ENCODE peak calls at places on chromosomes 6 and 20, in nine cellular contexts. G is MM.1S, I is left lung, H is GM23248, U is tibial artery, X is OCI-LY7, S is right lobe of liver, J is heart left ventricle, N is neuronal stem cell. O is an unnamed sample.

GRCh38 chr6:220736-221475 is 71.4 kb upstream of the DUSP22 start:
- DNase-seq in G (peak; percentile 31), I (no peak), H (peak; percentile 30), U (no peak), X (peak; percentile 44), S (no peak), J (no peak), N (no peak), O (no peak)

GRCh38 chr6:152981989-152982767 is 663 bp downstream of the FBXO5 start:
- DNase-seq in G (no peak), I (peak; percentile 81), H (no peak), U (no peak), X (peak; percentile 44), S (no peak), J (no peak), N (no peak), O (no peak)

GRCh38 chr6:142771162-142771561 is 173.8 kb downstream of the HIVEP2 start:
- DNase-seq in G (no peak), I (peak; percentile 73), H (no peak), U (no peak), X (no peak), S (no peak), J (no peak), N (no peak), O (no peak)

GRCh38 chr6:19279137-19279747 is 557.9 kb upstream of the ID4 start:
- DNase-seq in G (no peak), I (no peak), H (peak; percentile 4), U (no peak), X (no peak), S (no peak), J (no peak), N (no peak), O (no peak)

GRCh38 chr20:50567860-50568548 is 57.8 kb downstream of the PTPN1 start:
- DNase-seq in G (no peak), I (no peak), H (no peak), U (no peak), X (no peak), S (no peak), J (no peak), N (no peak), O (no peak)

GRCh38 chr6:108164815-108165706 is 761 bp upstream of the NR2E1 start:
- DNase-seq in G (no peak), I (peak; percentile 70), H (peak; percentile 10), U (no peak), X (no peak), S (no peak), J (no peak), N (peak; percentile 49), O (no peak)

GRCh38 chr20:7703436-7703835 is 236.8 kb downstream of the HAO1 start:
- DNase-seq in G (no peak), I (no peak), H (no peak), U (no peak), X (peak; percentile 23), S (no peak), J (no peak), N (no peak), O (no peak)

GRCh38 chr20:47810686-47811347 is 25.5 kb upstream of the SULF2 start:
- DNase-seq in G (no peak), I (no peak), H (no peak), U (no peak), X (no peak), S (no peak), J (no peak), N (no peak), O (no peak)

GRCh38 chr6:18260448-18261106 is 3.8 kb downstream of the DEK start:
- DNase-seq in G (peak; percentile 29), I (no peak), H (peak; percentile 70), U (no peak), X (peak; percentile 59), S (no peak), J (no peak), N (no peak), O (no peak)

GRCh38 chr6:84568971-84569370 is 195.4 kb downstream of the TBX18 start:
- DNase-seq in G (no peak), I (no peak), H (peak; percentile 53), U (no peak), X (no peak), S (no peak), J (no peak), N (no peak), O (no peak)

GRCh38 chr6:40899684-40900155 is 139.3 kb downstream of the UNC5CL start:
- DNase-seq in G (no peak), I (no peak), H (no peak), U (no peak), X (no peak), S (no peak), J (peak; percentile 57), N (no peak), O (no peak)

GRCh38 chr6:55868910-55869479 is 6.4 kb downstream of the BMP5 start:
- DNase-seq in G (no peak), I (no peak), H (no peak), U (no peak), X (no peak), S (no peak), J (no peak), N (no peak), O (no peak)

GRCh38 chr20:62824476-62825287 is 7.8 kb downstream of the COL9A3 start:
- DNase-seq in G (peak; percentile 52), I (no peak), H (peak; percentile 30), U (no peak), X (peak; percentile 54), S (no peak), J (no peak), N (no peak), O (no peak)

GRCh38 chr6:44825284-44825683 is 437.8 kb downstream of the CDC5L start:
- DNase-seq in G (no peak), I (no peak), H (no peak), U (no peak), X (no peak), S (no peak), J (no peak), N (no peak), O (no peak)

GRCh38 chr6:44826277-44826676 is 438.8 kb downstream of the CDC5L start:
- DNase-seq in G (no peak), I (no peak), H (no peak), U (no peak), X (no peak), S (no peak), J (no peak), N (no peak), O (no peak)

GRCh38 chr6:44824567-44824966 is 437.1 kb downstream of the CDC5L start:
- DNase-seq in G (no peak), I (no peak), H (no peak), U (no peak), X (no peak), S (no peak), J (no peak), N (no peak), O (no peak)

DNA sequence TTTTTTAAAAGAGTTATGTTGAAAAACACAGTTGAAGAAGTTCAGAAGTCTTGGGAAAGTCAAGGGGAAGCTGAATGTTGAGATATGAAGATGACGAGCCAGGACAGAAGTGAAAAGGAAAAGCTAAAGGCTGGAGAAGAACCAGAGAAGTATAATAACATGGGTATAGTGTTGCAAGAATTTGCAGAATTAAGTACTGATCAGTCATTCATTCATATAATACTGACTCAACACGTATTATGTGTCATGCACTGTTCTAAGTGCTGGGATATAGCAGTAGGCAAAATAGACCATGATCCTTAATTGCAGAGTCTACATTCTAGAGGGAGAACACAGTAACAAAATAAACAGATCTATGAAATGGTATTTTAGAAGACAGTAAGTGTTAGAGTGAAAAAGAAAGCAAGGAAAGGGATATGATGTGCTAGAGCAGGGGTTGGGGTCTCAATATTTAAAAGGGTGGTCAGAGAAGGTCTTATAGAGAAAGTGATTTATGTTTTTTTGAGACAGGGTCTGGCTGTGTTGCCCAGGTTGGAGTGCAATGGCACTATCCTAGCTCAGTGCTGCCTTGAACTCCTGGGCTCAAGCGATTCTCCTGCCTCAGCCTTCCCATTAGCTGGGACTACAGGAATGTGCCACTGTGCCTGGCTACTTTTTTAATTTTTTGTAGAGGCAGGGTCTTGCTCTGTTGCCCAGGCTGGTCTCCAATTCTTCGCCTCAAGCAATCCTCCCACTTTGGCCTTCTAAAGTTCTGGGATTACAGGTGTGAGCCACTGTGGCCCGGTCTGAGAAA is 433.1 kb downstream of the CDC5L start:
- DNase-seq in G (no peak), I (no peak), H (peak; percentile 37), U (no peak), X (no peak), S (no peak), J (no peak), N (no peak), O (no peak)
- H3K9me3 ChIP-seq in G (no peaks in the 10 kb centered on the region), I (no peaks in the 10 kb centered on the region), H (no peaks in the 10 kb centered on the region), U (no peaks in the 10 kb centered on the region), X (no peaks in the 10 kb centered on the region), S (no peaks in the 10 kb centered on the region), J (no peaks in the 10 kb centered on the region), N (no peaks in the 10 kb centered on the region), O (no peaks in the 10 kb centered on the region)

DNA sequence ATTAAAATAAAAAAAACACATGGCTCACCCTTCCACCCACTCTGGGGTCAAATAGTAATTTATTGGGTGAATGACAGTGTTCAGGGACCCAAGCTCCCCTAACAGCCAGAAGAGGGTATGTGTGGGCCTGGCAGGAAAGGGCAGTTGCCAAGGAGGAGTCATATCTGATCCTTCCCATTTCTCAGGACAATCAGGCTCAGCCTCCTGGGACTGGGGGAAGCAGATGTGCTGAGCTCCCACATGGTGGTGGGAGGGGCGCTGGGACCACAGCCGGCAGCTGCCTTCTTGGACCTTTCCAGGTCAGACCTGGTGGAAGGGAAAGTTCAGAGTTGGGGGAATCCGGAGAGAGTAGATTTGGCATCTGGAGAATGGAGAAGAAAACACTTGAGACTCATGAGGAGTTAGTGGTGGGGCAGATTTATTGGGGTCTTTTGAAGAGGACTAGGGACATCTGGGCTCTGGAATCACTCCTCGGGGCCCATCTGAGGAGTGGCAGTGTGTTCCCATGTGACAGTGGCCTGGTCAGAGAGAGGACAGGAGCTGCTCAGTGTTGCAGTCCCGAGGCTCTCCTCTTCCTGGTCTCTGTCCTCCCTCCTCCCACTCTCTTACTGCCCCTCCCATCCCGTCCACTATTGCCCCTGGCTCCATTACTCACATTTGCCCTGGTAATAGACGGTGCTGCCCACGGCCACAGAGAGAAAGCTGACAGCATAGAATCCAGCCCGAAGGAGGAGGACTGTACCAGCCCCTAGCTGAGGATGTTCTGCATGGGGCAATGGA is 3.0 kb downstream of the LST1 start:
- DNase-seq in G (no peak), I (no peak), H (peak; percentile 50), U (no peak), X (no peak), S (no peak), J (no peak), N (no peak), O (no peak)
- H3K4me1 ChIP-seq in G (no peaks in the 10 kb centered on the region), I (peaks cover 52% of the 10 kb centered on the region), H (peaks cover 4% of the 10 kb centered on the region), U (no peaks in the 10 kb centered on the region), X (peaks cover 59% of the 10 kb centered on the region), S (no peaks in the 10 kb centered on the region), J (no peaks in the 10 kb centered on the region), N (peaks cover 4% of the 10 kb centered on the region), O (peaks cover 77% of the 10 kb centered on the region)

DNA sequence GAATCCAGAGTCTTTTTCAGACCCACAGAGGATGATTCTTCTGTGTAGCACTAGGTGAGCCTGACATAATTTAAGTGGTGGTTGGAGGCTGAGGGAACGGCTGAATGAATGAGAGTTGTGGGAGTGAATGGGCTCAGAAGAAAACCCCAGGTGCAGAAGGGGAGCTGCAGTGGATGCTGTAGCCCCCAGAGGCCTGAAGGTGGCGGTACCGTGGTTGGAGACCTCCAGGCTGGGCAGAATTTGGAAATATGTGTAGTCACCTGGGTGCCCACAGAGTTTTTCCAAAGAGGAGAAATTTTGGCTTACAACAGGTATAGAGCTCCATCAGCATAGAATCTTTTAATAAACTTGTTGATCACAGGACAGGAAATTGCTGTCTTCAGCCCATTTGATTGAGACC is 6.5 kb upstream of the RAET1G start:
- DNase-seq in G (no peak), I (no peak), H (peak; percentile 39), U (no peak), X (peak; percentile 45), S (no peak), J (no peak), N (no peak), O (no peak)
- H3K4me3 ChIP-seq in G (no peak overlapping the region), I (no peak overlapping the region), H (no peak overlapping the region), U (no peak overlapping the region), X (no peak overlapping the region), S (no peak overlapping the region), J (no peak overlapping the region), N (no peak overlapping the region), O (no peak overlapping the region)

GRCh38 chr20:18988701-18989100 is 175.1 kb downstream of the SCP2D1 start:
- DNase-seq in G (no peak), I (no peak), H (no peak), U (no peak), X (no peak), S (no peak), J (no peak), N (no peak), O (no peak)
- H3K9me3 ChIP-seq in G (no peaks in the 10 kb centered on the region), I (no peaks in the 10 kb centered on the region), H (no peaks in the 10 kb centered on the region), U (no peaks in the 10 kb centered on the region), X (no peaks in the 10 kb centered on the region), S (no peaks in the 10 kb centered on the region), J (no peaks in the 10 kb centered on the region), N (peaks cover 2% of the 10 kb centered on the region), O (no peaks in the 10 kb centered on the region)